ENCODE peak calls at places on chromosome 7, in four cellular contexts. Y, C, G and Q are unnamed samples.

GRCh38 chr7:104993217-104993857 is 20.7 kb upstream of the KMT2E start:
- DNase-seq in Y (no peak), C (no peak), G (no peak), Q (no peak)

GRCh38 chr7:120189623-120190022 is 83.4 kb upstream of the KCND2 start:
- DNase-seq in Y (no peak), C (no peak), G (no peak), Q (no peak)

GRCh38 chr7:130223646-130224045 is 16.0 kb downstream of the SSMEM1 start:
- DNase-seq in Y (no peak), C (no peak), G (no peak), Q (no peak)

GRCh38 chr7:81331061-81332018 is 412.5 kb upstream of the SEMA3C start:
- DNase-seq in Y (no peak), C (no peak), G (no peak), Q (no peak)

GRCh38 chr7:102916426-102916825 is 3.6 kb downstream of the LRRC17 start:
- DNase-seq in Y (no peak), C (no peak), G (peak), Q (no peak)

GRCh38 chr7:5693529-5693928 is 87.9 kb downstream of the RNF216 start:
- DNase-seq in Y (no peak), C (no peak), G (peak), Q (peak)

GRCh38 chr7:42272793-42273665 is 36.0 kb upstream of the GLI3 start:
- DNase-seq in Y (no peak), C (no peak), G (peak), Q (no peak)

GRCh38 chr7:30521532-30521931 is 16.9 kb upstream of the GGCT start:
- DNase-seq in Y (no peak), C (peak), G (no peak), Q (no peak)

GRCh38 chr7:82204694-82205093 is 238.9 kb downstream of the CACNA2D1 start:
- DNase-seq in Y (no peak), C (peak), G (no peak), Q (no peak)

GRCh38 chr7:99406557-99406956 is 1.8 kb downstream of the PDAP1 start:
- DNase-seq in Y (no peak), C (no peak), G (no peak), Q (no peak)

GRCh38 chr7:69342154-69342884 is 256.0 kb upstream of the AUTS2 start:
- DNase-seq in Y (no peak), C (no peak), G (no peak), Q (no peak)

GRCh38 chr7:29764227-29764626 is 42.1 kb upstream of the WIPF3 start:
- DNase-seq in Y (no peak), C (no peak), G (peak), Q (no peak)

GRCh38 chr7:66352071-66352470 is 146.9 kb downstream of the TPST1 start:
- DNase-seq in Y (no peak), C (no peak), G (peak), Q (no peak)

GRCh38 chr7:121563177-121563576 is 167.1 kb upstream of the FAM3C start:
- DNase-seq in Y (no peak), C (no peak), G (no peak), Q (no peak)

GRCh38 chr7:106604974-106605373 is 56.0 kb downstream of the CCDC71L start:
- DNase-seq in Y (no peak), C (no peak), G (no peak), Q (no peak)

GRCh38 chr7:105429746-105430612 is 41.3 kb upstream of the SRPK2 start:
- DNase-seq in Y (peak), C (no peak), G (peak), Q (no peak)

GRCh38 chr7:27972272-27972671 is 208.3 kb downstream of the JAZF1 start:
- DNase-seq in Y (no peak), C (no peak), G (no peak), Q (no peak)

GRCh38 chr7:90788057-90788456 is 191.9 kb downstream of the CDK14 start:
- DNase-seq in Y (no peak), C (no peak), G (no peak), Q (no peak)

GRCh38 chr7:151592868-151593486 is 73.3 kb upstream of the RHEB start:
- DNase-seq in Y (no peak), C (no peak), G (peak), Q (no peak)

GRCh38 chr7:27176962-27177794 is 3.1 kb upstream of the HOXA10 start:
- DNase-seq in Y (no peak), C (no peak), G (no peak), Q (peak)